ENCODE peak calls at places on chromosome 19, in seven cellular contexts. One of them, this sample, is unnamed.

GRCh38 chr19:41864374-41864773 is 4.3 kb downstream of the RPS19 start:
- DNase-seq in Karpas-422: no peak
- DNase-seq in hepatocyte: no peak
- DNase-seq in GM23338: no peak
- DNase-seq in SK-N-SH: no peak
- DNase-seq in GM23248: no peak
- DNase-seq in OCI-LY7: no peak
- DNase-seq in this sample: no peak

GRCh38 chr19:52270266-52270885 is 989 bp downstream of the ZNF766 start:
- DNase-seq in hepatocyte: peak; percentile 37
- DNase-seq in SK-N-SH: peak; percentile 64
- DNase-seq in GM23248: peak; percentile 64
- DNase-seq in Karpas-422: peak; percentile 71
- DNase-seq in OCI-LY7: no peak
- DNase-seq in GM23338: peak; percentile 35
- DNase-seq in this sample: no peak

GRCh38 chr19:1089126-1089771 is 5.9 kb downstream of the POLR2E start:
- DNase-seq in hepatocyte: no peak
- DNase-seq in SK-N-SH: no peak
- DNase-seq in GM23248: no peak
- DNase-seq in OCI-LY7: no peak
- DNase-seq in GM23338: no peak
- DNase-seq in Karpas-422: no peak
- DNase-seq in this sample: no peak

GRCh38 chr19:42246143-42246868 is 3.9 kb upstream of the GSK3A start:
- DNase-seq in OCI-LY7: no peak
- DNase-seq in GM23248: peak; percentile 93
- DNase-seq in GM23338: peak; percentile 88
- DNase-seq in hepatocyte: peak; percentile 86
- DNase-seq in SK-N-SH: peak; percentile 74
- DNase-seq in Karpas-422: no peak
- DNase-seq in this sample: peak; percentile 63

GRCh38 chr19:40570313-40571004 is 6.2 kb upstream of the SHKBP1 start:
- DNase-seq in SK-N-SH: peak; percentile 98
- DNase-seq in GM23338: peak; percentile 100
- DNase-seq in hepatocyte: peak; percentile 100
- DNase-seq in GM23248: peak; percentile 100
- DNase-seq in OCI-LY7: peak; percentile 100
- DNase-seq in Karpas-422: peak; percentile 100
- DNase-seq in this sample: peak; percentile 98

GRCh38 chr19:39446365-39447084 is 1.1 kb downstream of the SUPT5H start:
- DNase-seq in GM23338: no peak
- DNase-seq in GM23248: no peak
- DNase-seq in OCI-LY7: no peak
- DNase-seq in SK-N-SH: no peak
- DNase-seq in Karpas-422: no peak
- DNase-seq in hepatocyte: no peak
- DNase-seq in this sample: no peak

GRCh38 chr19:40567750-40568494 is 8.8 kb upstream of the SHKBP1 start:
- DNase-seq in Karpas-422: no peak
- DNase-seq in OCI-LY7: no peak
- DNase-seq in GM23248: peak; percentile 35
- DNase-seq in hepatocyte: no peak
- DNase-seq in SK-N-SH: peak; percentile 70
- DNase-seq in GM23338: peak; percentile 62
- DNase-seq in this sample: no peak

GRCh38 chr19:5407356-5407755 is 47.9 kb upstream of the ZNRF4 start:
- DNase-seq in GM23248: peak; percentile 43
- DNase-seq in GM23338: peak; percentile 80
- DNase-seq in SK-N-SH: peak; percentile 69
- DNase-seq in OCI-LY7: peak; percentile 29
- DNase-seq in Karpas-422: no peak
- DNase-seq in hepatocyte: no peak
- DNase-seq in this sample: peak; percentile 35

GRCh38 chr19:10189631-10190425 is 4.9 kb downstream of the DNMT1 start:
- DNase-seq in OCI-LY7: no peak
- DNase-seq in GM23248: peak; percentile 36
- DNase-seq in hepatocyte: no peak
- DNase-seq in Karpas-422: no peak
- DNase-seq in SK-N-SH: no peak
- DNase-seq in GM23338: no peak
- DNase-seq in this sample: no peak

GRCh38 chr19:4732680-4733114 is 9.1 kb upstream of the DPP9 start:
- DNase-seq in SK-N-SH: peak; percentile 87
- DNase-seq in GM23338: peak; percentile 91
- DNase-seq in Karpas-422: peak; percentile 91
- DNase-seq in hepatocyte: peak; percentile 75
- DNase-seq in OCI-LY7: peak; percentile 85
- DNase-seq in GM23248: peak; percentile 75
- DNase-seq in this sample: peak; percentile 87

GRCh38 chr19:33910922-33911321 is 114.3 kb downstream of the KCTD15 start:
- DNase-seq in SK-N-SH: no peak
- DNase-seq in Karpas-422: no peak
- DNase-seq in GM23248: no peak
- DNase-seq in hepatocyte: no peak
- DNase-seq in GM23338: no peak
- DNase-seq in OCI-LY7: no peak
- DNase-seq in this sample: no peak

GRCh38 chr19:23509686-23510450 is 114.6 kb upstream of the ZNF91 start:
- DNase-seq in OCI-LY7: no peak
- DNase-seq in SK-N-SH: no peak
- DNase-seq in hepatocyte: no peak
- DNase-seq in GM23248: no peak
- DNase-seq in GM23338: no peak
- DNase-seq in Karpas-422: no peak
- DNase-seq in this sample: peak; percentile 89

GRCh38 chr19:4402171-4403004 is at the start of gene CHAF1A:
- DNase-seq in OCI-LY7: peak; percentile 100
- DNase-seq in GM23338: peak; percentile 100
- DNase-seq in hepatocyte: peak; percentile 100
- DNase-seq in Karpas-422: peak; percentile 100
- DNase-seq in SK-N-SH: peak; percentile 99
- DNase-seq in GM23248: peak; percentile 100
- DNase-seq in this sample: peak; percentile 98

GRCh38 chr19:12801466-12802266 is at the start of the genes PRDX2 and THSD8:
- DNase-seq in GM23338: peak; percentile 94
- DNase-seq in OCI-LY7: peak; percentile 96
- DNase-seq in hepatocyte: peak; percentile 92
- DNase-seq in GM23248: peak; percentile 86
- DNase-seq in SK-N-SH: peak; percentile 94
- DNase-seq in Karpas-422: peak; percentile 96
- DNase-seq in this sample: peak; percentile 89

GRCh38 chr19:33905937-33906577 is 109.4 kb downstream of the KCTD15 start:
- DNase-seq in SK-N-SH: peak; percentile 85
- DNase-seq in Karpas-422: no peak
- DNase-seq in hepatocyte: peak; percentile 75
- DNase-seq in GM23338: peak; percentile 89
- DNase-seq in GM23248: peak; percentile 35
- DNase-seq in OCI-LY7: no peak
- DNase-seq in this sample: peak; percentile 57

GRCh38 chr19:49431330-49431749 is 6.2 kb downstream of the GFY start:
- DNase-seq in Karpas-422: peak; percentile 87
- DNase-seq in GM23248: no peak
- DNase-seq in GM23338: no peak
- DNase-seq in OCI-LY7: no peak
- DNase-seq in SK-N-SH: peak; percentile 80
- DNase-seq in hepatocyte: no peak
- DNase-seq in this sample: no peak

GRCh38 chr19:45442927-45443461 is 19.3 kb upstream of the ERCC1 start:
- DNase-seq in OCI-LY7: peak; percentile 71
- DNase-seq in Karpas-422: peak; percentile 91
- DNase-seq in SK-N-SH: peak; percentile 59
- DNase-seq in GM23248: peak; percentile 60
- DNase-seq in hepatocyte: peak; percentile 63
- DNase-seq in GM23338: peak; percentile 69
- DNase-seq in this sample: peak; percentile 19

GRCh38 chr19:35357867-35358573 is at the start of gene FFAR3:
- DNase-seq in SK-N-SH: no peak
- DNase-seq in OCI-LY7: no peak
- DNase-seq in GM23338: peak; percentile 14
- DNase-seq in hepatocyte: no peak
- DNase-seq in Karpas-422: no peak
- DNase-seq in GM23248: peak; percentile 68
- DNase-seq in this sample: no peak

GRCh38 chr19:44604241-44604640 is 9.1 kb upstream of the IGSF23 start:
- DNase-seq in hepatocyte: no peak
- DNase-seq in SK-N-SH: no peak
- DNase-seq in Karpas-422: no peak
- DNase-seq in OCI-LY7: no peak
- DNase-seq in GM23248: no peak
- DNase-seq in GM23338: no peak
- DNase-seq in this sample: no peak

GRCh38 chr19:8423821-8424223 is 10.7 kb downstream of the MARCHF2 start:
- DNase-seq in OCI-LY7: no peak
- DNase-seq in GM23248: peak; percentile 100
- DNase-seq in SK-N-SH: peak; percentile 66
- DNase-seq in GM23338: peak; percentile 48
- DNase-seq in Karpas-422: peak; percentile 39
- DNase-seq in hepatocyte: peak; percentile 96
- DNase-seq in this sample: peak; percentile 96

GRCh38 chr19:12527034-12527836 is 24.0 kb downstream of the ZNF564 start:
- DNase-seq in SK-N-SH: no peak
- DNase-seq in GM23248: peak; percentile 60
- DNase-seq in GM23338: peak; percentile 69
- DNase-seq in hepatocyte: peak; percentile 17
- DNase-seq in Karpas-422: no peak
- DNase-seq in OCI-LY7: peak; percentile 22
- DNase-seq in this sample: peak; percentile 19

GRCh38 chr19:17866312-17867012 is 5.3 kb upstream of the SLC5A5 start:
- DNase-seq in hepatocyte: no peak
- DNase-seq in OCI-LY7: no peak
- DNase-seq in SK-N-SH: peak; percentile 30
- DNase-seq in Karpas-422: peak; percentile 56
- DNase-seq in GM23248: no peak
- DNase-seq in GM23338: no peak
- DNase-seq in this sample: no peak

DNA sequence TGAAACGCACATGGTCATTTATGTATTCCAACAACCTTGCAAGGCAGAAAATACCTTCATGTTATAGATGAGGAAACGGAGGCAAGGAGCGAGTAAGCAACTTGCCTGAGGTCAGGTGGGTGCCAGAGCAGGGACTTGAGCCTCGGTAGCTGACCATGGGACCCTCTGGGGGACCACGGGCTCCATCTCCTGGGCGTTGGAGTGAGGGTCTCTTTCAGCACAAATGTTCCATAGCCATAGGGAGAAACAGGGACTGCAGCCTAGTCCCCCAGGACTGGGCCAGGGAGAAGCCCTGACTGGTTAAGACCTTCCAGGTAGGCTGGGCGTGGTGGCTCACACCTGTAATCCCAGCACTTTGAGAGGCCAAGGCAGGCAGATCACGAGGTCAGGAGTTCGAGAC is 38.4 kb upstream of the ADGRE5 start:
- DNase-seq in GM23248: no peak
- DNase-seq in hepatocyte: no peak
- DNase-seq in OCI-LY7: no peak
- DNase-seq in SK-N-SH: no peak
- DNase-seq in Karpas-422: no peak
- DNase-seq in GM23338: peak; percentile 45
- DNase-seq in this sample: no peak
- H3K9me2 ChIP-seq in GM23248: no peaks in the 10 kb centered on the region
- H3K9me2 ChIP-seq in hepatocyte: no peaks in the 10 kb centered on the region
- H3K9me2 ChIP-seq in OCI-LY7: no peaks in the 10 kb centered on the region
- H3K9me2 ChIP-seq in SK-N-SH: no peaks in the 10 kb centered on the region
- H3K9me2 ChIP-seq in Karpas-422: no peaks in the 10 kb centered on the region
- H3K9me2 ChIP-seq in GM23338: no peaks in the 10 kb centered on the region
- H3K9me2 ChIP-seq in this sample: no peaks in the 10 kb centered on the region

GRCh38 chr19:38378866-38379265 is 4.5 kb downstream of the PSMD8 start:
- DNase-seq in Karpas-422: no peak
- DNase-seq in OCI-LY7: no peak
- DNase-seq in GM23248: peak; percentile 58
- DNase-seq in GM23338: no peak
- DNase-seq in hepatocyte: no peak
- DNase-seq in SK-N-SH: no peak
- DNase-seq in this sample: no peak
- H3K9me2 ChIP-seq in Karpas-422: no peaks in the 10 kb centered on the region
- H3K9me2 ChIP-seq in OCI-LY7: no peaks in the 10 kb centered on the region
- H3K9me2 ChIP-seq in GM23248: no peaks in the 10 kb centered on the region
- H3K9me2 ChIP-seq in GM23338: no peaks in the 10 kb centered on the region
- H3K9me2 ChIP-seq in hepatocyte: no peaks in the 10 kb centered on the region
- H3K9me2 ChIP-seq in SK-N-SH: no peaks in the 10 kb centered on the region
- H3K9me2 ChIP-seq in this sample: no peaks in the 10 kb centered on the region

GRCh38 chr19:58522709-58523108 is 3.1 kb upstream of the ZBTB45 start:
- DNase-seq in OCI-LY7: no peak
- DNase-seq in hepatocyte: no peak
- DNase-seq in GM23338: no peak
- DNase-seq in GM23248: no peak
- DNase-seq in Karpas-422: no peak
- DNase-seq in SK-N-SH: no peak
- DNase-seq in this sample: no peak
- H3K9me2 ChIP-seq in OCI-LY7: no peaks in the 10 kb centered on the region
- H3K9me2 ChIP-seq in hepatocyte: no peaks in the 10 kb centered on the region
- H3K9me2 ChIP-seq in GM23338: no peaks in the 10 kb centered on the region
- H3K9me2 ChIP-seq in GM23248: no peaks in the 10 kb centered on the region
- H3K9me2 ChIP-seq in Karpas-422: no peaks in the 10 kb centered on the region
- H3K9me2 ChIP-seq in SK-N-SH: no peaks in the 10 kb centered on the region
- H3K9me2 ChIP-seq in this sample: no peaks in the 10 kb centered on the region

GRCh38 chr19:46773018-46773399 is 15.4 kb downstream of the SLC1A5 start:
- DNase-seq in hepatocyte: no peak
- DNase-seq in SK-N-SH: no peak
- DNase-seq in GM23248: no peak
- DNase-seq in Karpas-422: no peak
- DNase-seq in GM23338: no peak
- DNase-seq in OCI-LY7: no peak
- DNase-seq in this sample: no peak
- H3K9me2 ChIP-seq in hepatocyte: no peaks in the 10 kb centered on the region
- H3K9me2 ChIP-seq in SK-N-SH: no peaks in the 10 kb centered on the region
- H3K9me2 ChIP-seq in GM23248: no peaks in the 10 kb centered on the region
- H3K9me2 ChIP-seq in Karpas-422: no peaks in the 10 kb centered on the region
- H3K9me2 ChIP-seq in GM23338: no peaks in the 10 kb centered on the region
- H3K9me2 ChIP-seq in OCI-LY7: no peaks in the 10 kb centered on the region
- H3K9me2 ChIP-seq in this sample: no peaks in the 10 kb centered on the region

GRCh38 chr19:15274477-15274876 is 42.2 kb upstream of the EPHX3 start:
- DNase-seq in GM23248: no peak
- DNase-seq in GM23338: no peak
- DNase-seq in OCI-LY7: no peak
- DNase-seq in hepatocyte: no peak
- DNase-seq in SK-N-SH: no peak
- DNase-seq in Karpas-422: no peak
- DNase-seq in this sample: no peak
- H3K9me2 ChIP-seq in GM23248: no peaks in the 10 kb centered on the region
- H3K9me2 ChIP-seq in GM23338: no peaks in the 10 kb centered on the region
- H3K9me2 ChIP-seq in OCI-LY7: no peaks in the 10 kb centered on the region
- H3K9me2 ChIP-seq in hepatocyte: no peaks in the 10 kb centered on the region
- H3K9me2 ChIP-seq in SK-N-SH: no peaks in the 10 kb centered on the region
- H3K9me2 ChIP-seq in Karpas-422: no peaks in the 10 kb centered on the region
- H3K9me2 ChIP-seq in this sample: no peaks in the 10 kb centered on the region